ENCODE peak calls at places on chromosomes 3 and 15, in five cellular contexts. Q, S, P, Y and G are unnamed samples.

GRCh38 chr3:127258733-127259132 is 29.1 kb downstream of the PRR20G start:
- DNase-seq in Q (no peak), S (no peak), P (no peak), Y (no peak), G (no peak)

GRCh38 chr15:99021027-99021624 is 13.5 kb upstream of the PGPEP1L start:
- DNase-seq in Q (no peak), S (no peak), P (no peak), Y (no peak), G (no peak)

GRCh38 chr15:101532865-101533264 is 43.4 kb upstream of the PCSK6 start:
- DNase-seq in Q (no peak), S (no peak), P (no peak), Y (no peak), G (no peak)

GRCh38 chr15:82966671-82967071 is 14.2 kb upstream of the HOMER2 start:
- DNase-seq in Q (no peak), S (no peak), P (no peak), Y (no peak), G (no peak)

GRCh38 chr3:173622156-173622555 is 224.6 kb downstream of the NLGN1 start:
- DNase-seq in Q (no peak), S (no peak), P (no peak), Y (no peak), G (no peak)

GRCh38 chr3:37968784-37969600 is 21.6 kb upstream of the VILL start:
- DNase-seq in Q (no peak), S (no peak), P (no peak), Y (no peak), G (no peak)

GRCh38 chr15:78811124-78811824 is at the start of gene ADAMTS7:
- DNase-seq in Q (peak), S (peak), P (peak), Y (peak), G (peak)

GRCh38 chr3:11300970-11301369 is 28.8 kb downstream of the ATG7 start:
- DNase-seq in Q (peak), S (no peak), P (no peak), Y (no peak), G (no peak)

GRCh38 chr3:4355401-4356224 is 52.4 kb downstream of the SETMAR start:
- DNase-seq in Q (no peak), S (no peak), P (peak), Y (peak), G (peak)

GRCh38 chr3:22887664-22888291 is 315.3 kb upstream of the UBE2E2 start:
- DNase-seq in Q (no peak), S (no peak), P (no peak), Y (no peak), G (no peak)

GRCh38 chr3:153768559-153769469 is 352.4 kb upstream of the ARHGEF26 start:
- DNase-seq in Q (peak), S (peak), P (no peak), Y (no peak), G (peak)

GRCh38 chr15:88775776-88776175 is 27.5 kb upstream of the ACAN start:
- DNase-seq in Q (no peak), S (no peak), P (no peak), Y (no peak), G (no peak)

GRCh38 chr3:141646760-141647561 is 91.1 kb upstream of the RNF7 start:
- DNase-seq in Q (peak), S (no peak), P (peak), Y (no peak), G (no peak)

GRCh38 chr15:64287953-64288352 is 68.0 kb downstream of the CSNK1G1 start:
- DNase-seq in Q (no peak), S (no peak), P (no peak), Y (no peak), G (no peak)

GRCh38 chr3:99674086-99674789 is 35.8 kb downstream of the COL8A1 start:
- DNase-seq in Q (no peak), S (no peak), P (no peak), Y (no peak), G (no peak)

GRCh38 chr3:157518881-157519280 is 15.7 kb upstream of the VEPH1 start:
- DNase-seq in Q (no peak), S (no peak), P (no peak), Y (no peak), G (no peak)

GRCh38 chr3:179451335-179452165 is at the start of gene GNB4:
- DNase-seq in Q (peak), S (peak), P (peak), Y (peak), G (peak)

GRCh38 chr3:182957676-182958075 is 22.7 kb downstream of the DCUN1D1 start:
- DNase-seq in Q (no peak), S (no peak), P (no peak), Y (no peak), G (no peak)

GRCh38 chr3:171056528-171056927 is 30.0 kb upstream of the SLC2A2 start:
- DNase-seq in Q (no peak), S (no peak), P (no peak), Y (no peak), G (no peak)

GRCh38 chr15:68429691-68430470 is 2.1 kb downstream of the ITGA11 start:
- DNase-seq in Q (no peak), S (no peak), P (no peak), Y (no peak), G (peak)

GRCh38 chr3:146159616-146160232 is 1.3 kb downstream of the PLOD2 start:
- DNase-seq in Q (no peak), S (no peak), P (no peak), Y (no peak), G (no peak)

GRCh38 chr3:63251499-63251898 is 26.6 kb upstream of the SYNPR start:
- DNase-seq in Q (no peak), S (no peak), P (no peak), Y (no peak), G (no peak)

GRCh38 chr3:74602471-74602870 is 12.0 kb downstream of the CNTN3 start:
- DNase-seq in Q (no peak), S (no peak), P (no peak), Y (no peak), G (no peak)

GRCh38 chr15:83067638-83067962 is 548 bp upstream of the BTBD1 start:
- DNase-seq in Q (no peak), S (no peak), P (no peak), Y (no peak), G (no peak)